ENCODE peak calls at places on chromosome 16, in four cellular contexts. Y, M, A and L are unnamed samples.

GRCh38 chr16:2964416-2965223 is 545 bp downstream of the KREMEN2 start:
- DNase-seq in Y (peak; percentile 59), A (no peak), M (no peak), L (no peak)

GRCh38 chr16:28291651-28292626 is at the start of gene SBK1:
- DNase-seq in A (peak; percentile 50), Y (peak; percentile 82), M (peak; percentile 61), L (peak; percentile 68)

GRCh38 chr16:12675852-12676251 is 127.8 kb downstream of the CPPED1 start:
- DNase-seq in A (no peak), M (no peak), Y (no peak), L (no peak)

GRCh38 chr16:24610421-24610765 is 71.0 kb downstream of the RBBP6 start:
- DNase-seq in A (peak; percentile 34), M (no peak), Y (no peak), L (no peak)

GRCh38 chr16:69910964-69911363 is 40.2 kb upstream of the CLEC18A start:
- DNase-seq in M (no peak), A (no peak), Y (no peak), L (no peak)

GRCh38 chr16:4696905-4697866 is 3.8 kb downstream of the NUDT16L1 start:
- DNase-seq in M (no peak), Y (no peak), A (peak; percentile 26), L (no peak)

GRCh38 chr16:15777533-15778203 is 79.2 kb downstream of the MYH11 start:
- DNase-seq in A (no peak), Y (peak; percentile 50), M (no peak), L (no peak)

GRCh38 chr16:17578921-17579876 is 108.4 kb upstream of the XYLT1 start:
- DNase-seq in Y (peak; percentile 82), M (no peak), A (peak; percentile 40), L (peak; percentile 26)

GRCh38 chr16:79784007-79784406 is 183.5 kb upstream of the MAF start:
- DNase-seq in Y (no peak), M (no peak), A (no peak), L (no peak)

GRCh38 chr16:69501956-69502457 is 63.8 kb upstream of the NFAT5 start:
- DNase-seq in A (no peak), Y (no peak), M (no peak), L (no peak)

GRCh38 chr16:19991614-19992013 is 82.1 kb downstream of the GPR139 start:
- DNase-seq in A (no peak), Y (no peak), M (no peak), L (no peak)

GRCh38 chr16:87098361-87098760 is 218.8 kb downstream of the C16orf95 start:
- DNase-seq in M (no peak), A (no peak), Y (no peak), L (no peak)

GRCh38 chr16:19363741-19364140 is 53.9 kb upstream of the TMC5 start:
- DNase-seq in A (no peak), M (no peak), Y (no peak), L (no peak)

GRCh38 chr16:29192329-29193247 is 207.7 kb downstream of the LAT start:
- DNase-seq in A (no peak), M (peak; percentile 37), Y (peak; percentile 29), L (no peak)

GRCh38 chr16:70267516-70267915 is 15.8 kb upstream of the EXOSC6 start:
- DNase-seq in M (no peak), A (no peak), Y (peak; percentile 43), L (peak; percentile 27)

GRCh38 chr16:14146445-14146844 is 75.3 kb downstream of the MRTFB start:
- DNase-seq in M (no peak), A (no peak), Y (no peak), L (no peak)

GRCh38 chr16:89150090-89150835 is 21.3 kb upstream of the CDH15 start:
- DNase-seq in A (no peak), M (no peak), Y (no peak), L (no peak)

GRCh38 chr16:82011199-82011641 is at the start of gene SDR42E1:
- DNase-seq in Y (no peak), M (peak; percentile 71), A (no peak), L (peak; percentile 71)

GRCh38 chr16:28298511-28298878 is 6.2 kb downstream of the SBK1 start:
- DNase-seq in A (no peak), Y (no peak), M (no peak), L (no peak)

GRCh38 chr16:87206646-87207451 is 110.3 kb downstream of the C16orf95 start:
- DNase-seq in Y (no peak), M (no peak), A (peak; percentile 37), L (no peak)

GRCh38 chr16:49742428-49743205 is 113.3 kb downstream of the ZNF423 start:
- DNase-seq in Y (no peak), A (no peak), M (no peak), L (no peak)

GRCh38 chr16:28845173-28846079 is 722 bp downstream of the TUFM start:
- DNase-seq in Y (peak; percentile 48), M (no peak), A (no peak), L (peak; percentile 45)

GRCh38 chr16:81994485-81994884 is 16.8 kb downstream of the SDR42E1 start:
- DNase-seq in M (no peak), Y (no peak), A (no peak), L (no peak)

DNA sequence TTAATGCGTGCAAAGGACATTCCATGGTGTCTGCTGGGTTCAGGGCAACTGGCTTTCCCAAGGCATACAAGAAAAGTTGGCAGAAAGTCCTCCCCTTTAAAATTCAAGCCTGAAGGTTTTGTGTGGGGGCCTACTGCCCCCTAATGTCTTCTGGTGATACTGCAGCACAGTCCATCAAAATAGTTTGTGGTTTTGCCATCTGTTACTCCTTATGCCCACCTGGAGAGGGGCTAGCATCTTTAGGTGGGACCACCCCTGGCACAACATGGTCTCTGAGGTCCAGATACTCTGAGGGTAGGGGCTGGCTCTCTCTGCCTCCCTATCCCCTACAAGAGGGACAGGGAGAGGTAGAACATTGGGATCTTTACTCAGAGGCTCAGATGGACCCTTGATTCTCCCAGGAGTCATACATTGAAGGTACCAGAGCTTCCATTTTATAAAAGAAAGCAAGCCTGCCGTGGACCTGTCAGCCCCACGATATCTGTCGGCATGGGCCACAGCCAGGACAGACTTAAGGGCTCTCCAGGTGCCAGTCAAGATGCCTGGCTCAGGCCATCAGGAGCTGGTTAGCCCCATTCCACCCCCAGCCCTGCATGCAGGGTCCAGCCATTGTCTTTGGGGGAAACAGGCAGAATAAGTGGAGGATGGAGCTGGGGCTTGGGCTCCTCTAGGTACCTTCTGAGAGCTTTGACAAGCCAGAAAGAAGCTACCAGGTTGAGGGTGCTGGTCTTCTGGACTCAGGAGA is 6.3 kb downstream of the ESRP2 start:
- DNase-seq in Y (peak; percentile 63), M (no peak), A (no peak), L (peak; percentile 36)
- H3K27ac ChIP-seq in Y (no peak overlapping the region), M (no peak overlapping the region), A (no peak overlapping the region), L (no peak overlapping the region)

GRCh38 chr16:54987081-54987480 is 56.4 kb downstream of the IRX5 start:
- DNase-seq in Y (no peak), A (no peak), M (no peak), L (no peak)
- TF ChIP-seq CTCF in Y (no peak), A (no peak), M (no peak), L (no peak)

DNA sequence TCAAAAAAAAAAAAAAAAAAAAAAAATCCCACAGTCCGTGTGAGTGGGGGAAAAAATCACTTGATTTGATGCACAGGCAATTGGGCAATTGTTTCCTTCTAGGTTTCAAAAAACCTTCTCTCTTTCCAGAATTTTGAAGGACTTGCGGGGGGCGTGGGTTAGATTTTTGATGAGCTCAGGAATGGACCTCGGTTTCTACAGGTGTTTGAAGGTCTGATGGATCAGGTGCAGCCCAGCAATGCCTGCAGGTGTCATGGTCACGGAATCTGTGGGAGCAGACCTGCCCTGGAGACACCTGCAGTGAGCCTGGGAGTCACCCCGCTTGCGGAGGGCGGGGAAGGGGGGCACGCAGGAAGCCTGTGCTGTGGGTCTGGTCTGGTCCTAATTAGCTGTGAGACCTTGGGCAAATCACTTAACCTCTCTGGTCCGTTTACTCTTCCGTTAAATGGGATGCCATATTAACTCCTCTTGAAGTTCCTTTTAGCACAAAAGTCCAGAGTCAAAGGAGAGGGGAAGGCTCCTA is 174.2 kb downstream of the IRF8 start:
- DNase-seq in Y (no peak), M (no peak), A (no peak), L (no peak)
- H3K4me3 ChIP-seq in Y (no peak overlapping the region), M (no peak overlapping the region), A (no peak overlapping the region), L (no peak overlapping the region)

GRCh38 chr16:10870808-10871156 is 6.2 kb upstream of the CIITA start:
- DNase-seq in A (no peak), Y (no peak), M (no peak), L (no peak)

GRCh38 chr16:10868562-10869469 is 8.2 kb upstream of the CIITA start:
- DNase-seq in Y (no peak), M (no peak), A (peak; percentile 70), L (no peak)

GRCh38 chr16:10868089-10868488 is 8.9 kb upstream of the CIITA start:
- DNase-seq in M (no peak), Y (no peak), A (no peak), L (no peak)

GRCh38 chr16:10871157-10871991 is 5.6 kb upstream of the CIITA start:
- DNase-seq in A (peak; percentile 53), Y (no peak), M (peak; percentile 69), L (no peak)

DNA sequence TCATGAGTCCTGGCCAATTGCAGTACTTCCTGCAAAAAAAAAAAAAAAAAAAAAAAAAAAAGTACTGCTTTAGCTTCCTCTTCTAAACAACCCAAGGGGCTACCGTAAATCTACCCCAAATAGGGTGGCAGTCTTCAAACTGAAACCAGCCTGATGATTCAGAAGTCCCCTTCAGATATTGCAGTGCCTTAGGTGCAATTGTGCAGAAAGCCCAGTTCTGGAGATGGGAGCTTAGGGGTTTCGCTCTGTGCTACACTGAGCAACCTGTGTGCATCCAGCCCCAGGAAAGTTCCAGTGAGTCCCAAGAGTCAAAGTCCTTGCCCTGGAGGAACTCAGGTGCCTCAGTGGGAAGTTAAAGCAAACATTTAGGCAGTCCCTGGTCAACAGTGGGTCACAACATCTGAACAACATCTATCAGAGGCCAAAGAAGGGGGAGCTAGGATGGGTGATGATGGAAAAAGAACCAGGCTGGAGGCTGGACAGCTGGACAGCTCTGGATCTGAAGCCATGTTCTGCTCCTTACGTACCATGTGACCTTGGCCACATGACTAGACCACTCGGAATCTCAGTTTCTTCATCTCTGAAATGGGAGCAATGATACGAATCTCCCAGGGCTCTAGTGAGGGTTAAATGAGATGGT is 6.7 kb upstream of the CIITA start:
- DNase-seq in A (no peak), M (no peak), Y (no peak), L (no peak)
- H3K27ac ChIP-seq in A (no peak overlapping the region), M (peak overlapping the region; percentile 74), Y (no peak overlapping the region), L (no peak overlapping the region)

GRCh38 chr16:57938936-57939871 is 31.7 kb downstream of the CNGB1 start:
- DNase-seq in M (peak; percentile 70), A (peak; percentile 87), Y (no peak), L (no peak)
- TF ChIP-seq CTCF in M (no peak), A (no peak), Y (no peak), L (no peak)

GRCh38 chr16:1494711-1495110 is 1.6 kb downstream of the TELO2 start:
- DNase-seq in A (peak; percentile 79), M (no peak), Y (no peak), L (no peak)
- H3K4me3 ChIP-seq in A (peak overlapping the region; percentile 90), M (peak overlapping the region; percentile 95), Y (peak overlapping the region; percentile 93), L (no peak overlapping the region)

GRCh38 chr16:30401768-30402425 is 5.5 kb upstream of the ZNF771 start:
- DNase-seq in Y (no peak), M (no peak), A (no peak), L (no peak)
- H3K27ac ChIP-seq in Y (no peak overlapping the region), M (no peak overlapping the region), A (no peak overlapping the region), L (no peak overlapping the region)

GRCh38 chr16:63461248-63461841 is 1425.1 kb upstream of the CDH8 start:
- DNase-seq in A (no peak), M (no peak), Y (no peak), L (no peak)
- TF ChIP-seq CTCF in A (no peak), M (peak; percentile 24), Y (peak; percentile 27), L (no peak)